ENCODE peak calls at places on chromosomes 6 and 20, in six cellular contexts. One of them, this sample, is unnamed.

GRCh38 chr6:166423781-166424180 is 41.0 kb upstream of the MPC1 start:
- DNase-seq in IMR-90: no peak
- DNase-seq in OCI-LY7: no peak
- DNase-seq in AG04450: no peak
- DNase-seq in osteocyte: no peak
- DNase-seq in tibial nerve: no peak
- DNase-seq in this sample: no peak

GRCh38 chr6:130913119-130913518 is 85.9 kb downstream of the SMLR1 start:
- DNase-seq in IMR-90: no peak
- DNase-seq in OCI-LY7: no peak
- DNase-seq in AG04450: no peak
- DNase-seq in osteocyte: no peak
- DNase-seq in tibial nerve: no peak
- DNase-seq in this sample: no peak

GRCh38 chr6:1396952-1397868 is 7.8 kb downstream of the FOXF2 start:
- DNase-seq in IMR-90: peak
- DNase-seq in OCI-LY7: peak
- DNase-seq in AG04450: peak
- DNase-seq in osteocyte: peak
- DNase-seq in tibial nerve: peak
- DNase-seq in this sample: peak

GRCh38 chr20:7924692-7925091 is 15.6 kb downstream of the HAO1 start:
- DNase-seq in IMR-90: peak
- DNase-seq in OCI-LY7: no peak
- DNase-seq in AG04450: peak
- DNase-seq in osteocyte: no peak
- DNase-seq in tibial nerve: no peak
- DNase-seq in this sample: no peak

GRCh38 chr6:107458687-107459282 is 579 bp downstream of the PDSS2 start:
- DNase-seq in IMR-90: peak
- DNase-seq in OCI-LY7: peak
- DNase-seq in AG04450: no peak
- DNase-seq in osteocyte: no peak
- DNase-seq in tibial nerve: no peak
- DNase-seq in this sample: peak

GRCh38 chr20:14958626-14959025 is 621.2 kb upstream of the FLRT3 start:
- DNase-seq in IMR-90: no peak
- DNase-seq in OCI-LY7: no peak
- DNase-seq in AG04450: no peak
- DNase-seq in osteocyte: no peak
- DNase-seq in tibial nerve: no peak
- DNase-seq in this sample: no peak

GRCh38 chr6:19719691-19720127 is 117.5 kb upstream of the ID4 start:
- DNase-seq in IMR-90: peak
- DNase-seq in OCI-LY7: no peak
- DNase-seq in AG04450: peak
- DNase-seq in osteocyte: no peak
- DNase-seq in tibial nerve: no peak
- DNase-seq in this sample: no peak

GRCh38 chr6:159959165-159959975 is 9.5 kb upstream of the IGF2R start:
- DNase-seq in IMR-90: no peak
- DNase-seq in OCI-LY7: no peak
- DNase-seq in AG04450: no peak
- DNase-seq in osteocyte: peak
- DNase-seq in tibial nerve: no peak
- DNase-seq in this sample: no peak

GRCh38 chr6:132763269-132763668 is 5.6 kb upstream of the VNN2 start:
- DNase-seq in IMR-90: no peak
- DNase-seq in OCI-LY7: peak
- DNase-seq in AG04450: no peak
- DNase-seq in osteocyte: no peak
- DNase-seq in tibial nerve: no peak
- DNase-seq in this sample: no peak

GRCh38 chr20:48941467-48941866 is 20.0 kb downstream of the ARFGEF2 start:
- DNase-seq in IMR-90: no peak
- DNase-seq in OCI-LY7: no peak
- DNase-seq in AG04450: no peak
- DNase-seq in osteocyte: no peak
- DNase-seq in tibial nerve: no peak
- DNase-seq in this sample: no peak

GRCh38 chr6:77463881-77464867 is 883 bp upstream of the HTR1B start:
- DNase-seq in IMR-90: no peak
- DNase-seq in OCI-LY7: no peak
- DNase-seq in AG04450: no peak
- DNase-seq in osteocyte: no peak
- DNase-seq in tibial nerve: no peak
- DNase-seq in this sample: peak

GRCh38 chr6:7489376-7489775 is 52.1 kb upstream of the DSP start:
- DNase-seq in IMR-90: no peak
- DNase-seq in OCI-LY7: no peak
- DNase-seq in AG04450: no peak
- DNase-seq in osteocyte: no peak
- DNase-seq in tibial nerve: no peak
- DNase-seq in this sample: no peak

GRCh38 chr6:42572523-42572922 is 8.7 kb downstream of the UBR2 start:
- DNase-seq in IMR-90: no peak
- DNase-seq in OCI-LY7: peak
- DNase-seq in AG04450: no peak
- DNase-seq in osteocyte: no peak
- DNase-seq in tibial nerve: no peak
- DNase-seq in this sample: no peak

GRCh38 chr6:38212579-38212978 is 393.1 kb downstream of the ZFAND3 start:
- DNase-seq in IMR-90: no peak
- DNase-seq in OCI-LY7: no peak
- DNase-seq in AG04450: no peak
- DNase-seq in osteocyte: no peak
- DNase-seq in tibial nerve: no peak
- DNase-seq in this sample: peak

GRCh38 chr6:162090734-162091133 is 636.8 kb downstream of the PRKN start:
- DNase-seq in IMR-90: no peak
- DNase-seq in OCI-LY7: no peak
- DNase-seq in AG04450: no peak
- DNase-seq in osteocyte: no peak
- DNase-seq in tibial nerve: no peak
- DNase-seq in this sample: no peak

GRCh38 chr6:35757461-35758123 is 18.8 kb upstream of the CLPSL2 start:
- DNase-seq in IMR-90: peak
- DNase-seq in OCI-LY7: peak
- DNase-seq in AG04450: no peak
- DNase-seq in osteocyte: no peak
- DNase-seq in tibial nerve: no peak
- DNase-seq in this sample: no peak

GRCh38 chr20:32960849-32961731 is 43.1 kb downstream of the SUN5 start:
- DNase-seq in IMR-90: no peak
- DNase-seq in OCI-LY7: no peak
- DNase-seq in AG04450: no peak
- DNase-seq in osteocyte: peak
- DNase-seq in tibial nerve: no peak
- DNase-seq in this sample: no peak

GRCh38 chr6:111210074-111210729 is 122.9 kb downstream of the SLC16A10 start:
- DNase-seq in IMR-90: peak
- DNase-seq in OCI-LY7: peak
- DNase-seq in AG04450: peak
- DNase-seq in osteocyte: no peak
- DNase-seq in tibial nerve: no peak
- DNase-seq in this sample: no peak

GRCh38 chr6:17429381-17430061 is 36.1 kb downstream of the CAP2 start:
- DNase-seq in IMR-90: peak
- DNase-seq in OCI-LY7: no peak
- DNase-seq in AG04450: peak
- DNase-seq in osteocyte: no peak
- DNase-seq in tibial nerve: no peak
- DNase-seq in this sample: no peak

GRCh38 chr20:539236-539635 is 4.4 kb downstream of the CSNK2A1 start:
- DNase-seq in IMR-90: no peak
- DNase-seq in OCI-LY7: no peak
- DNase-seq in AG04450: no peak
- DNase-seq in osteocyte: no peak
- DNase-seq in tibial nerve: no peak
- DNase-seq in this sample: no peak

GRCh38 chr6:27502508-27503435 is 29.9 kb upstream of the ZNF184 start:
- DNase-seq in IMR-90: peak
- DNase-seq in OCI-LY7: peak
- DNase-seq in AG04450: peak
- DNase-seq in osteocyte: no peak
- DNase-seq in tibial nerve: peak
- DNase-seq in this sample: no peak

GRCh38 chr6:127904160-127904559 is 3.3 kb upstream of the THEMIS start:
- DNase-seq in IMR-90: no peak
- DNase-seq in OCI-LY7: no peak
- DNase-seq in AG04450: no peak
- DNase-seq in osteocyte: no peak
- DNase-seq in tibial nerve: no peak
- DNase-seq in this sample: no peak

GRCh38 chr20:2178328-2179232 is 77.0 kb downstream of the STK35 start:
- DNase-seq in IMR-90: peak
- DNase-seq in OCI-LY7: no peak
- DNase-seq in AG04450: no peak
- DNase-seq in osteocyte: no peak
- DNase-seq in tibial nerve: no peak
- DNase-seq in this sample: no peak

GRCh38 chr6:122012576-122012975 is 386.9 kb upstream of the HSF2 start:
- DNase-seq in IMR-90: peak
- DNase-seq in OCI-LY7: no peak
- DNase-seq in AG04450: no peak
- DNase-seq in osteocyte: no peak
- DNase-seq in tibial nerve: no peak
- DNase-seq in this sample: no peak

GRCh38 chr6:109783245-109783990 is 92.3 kb downstream of the FIG4 start:
- DNase-seq in IMR-90: peak
- DNase-seq in OCI-LY7: no peak
- DNase-seq in AG04450: no peak
- DNase-seq in osteocyte: no peak
- DNase-seq in tibial nerve: no peak
- DNase-seq in this sample: no peak

GRCh38 chr6:44339763-44340625 is 2.5 kb upstream of the SPATS1 start:
- DNase-seq in IMR-90: peak
- DNase-seq in OCI-LY7: no peak
- DNase-seq in AG04450: no peak
- DNase-seq in osteocyte: no peak
- DNase-seq in tibial nerve: no peak
- DNase-seq in this sample: no peak

DNA sequence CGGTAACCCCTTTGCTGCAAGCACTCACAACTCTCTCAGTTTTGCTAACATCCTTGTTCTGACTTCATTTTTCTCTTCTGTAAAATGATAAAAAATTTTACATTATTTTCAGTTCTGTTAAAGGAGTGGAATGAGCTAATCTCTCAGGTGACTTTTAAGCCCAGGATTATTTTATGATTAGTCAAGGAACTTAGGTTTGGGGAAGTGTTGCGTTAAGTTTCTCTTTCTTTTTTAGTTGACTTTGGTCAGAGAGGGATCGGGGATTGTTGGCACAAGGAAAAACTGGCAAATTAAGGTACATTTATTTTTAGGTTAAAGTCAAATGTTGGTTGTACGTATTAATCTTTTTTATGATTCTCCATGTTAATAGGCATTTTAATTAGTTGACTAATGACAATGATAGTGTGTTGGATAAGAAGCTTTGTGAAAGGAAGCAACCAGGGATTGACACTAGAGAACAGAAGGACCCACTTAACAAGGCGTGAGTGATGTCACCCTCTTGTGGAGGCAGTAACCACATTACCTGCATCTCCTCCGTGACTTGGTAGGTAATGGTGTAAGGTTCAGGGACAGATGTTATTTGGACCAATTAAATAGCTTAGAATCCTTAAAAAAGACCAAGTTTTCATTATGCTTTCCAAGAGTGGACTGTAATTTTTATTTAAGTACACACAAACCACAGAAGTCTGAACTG is 31.6 kb downstream of the CD83 start:
- DNase-seq in IMR-90: no peak
- DNase-seq in OCI-LY7: no peak
- DNase-seq in AG04450: no peak
- DNase-seq in osteocyte: no peak
- DNase-seq in tibial nerve: no peak
- DNase-seq in this sample: no peak
- TF ChIP-seq CTCF in IMR-90: no peak
- TF ChIP-seq CTCF in OCI-LY7: peak
- TF ChIP-seq CTCF in AG04450: no peak
- TF ChIP-seq CTCF in osteocyte: no peak
- TF ChIP-seq CTCF in tibial nerve: no peak
- TF ChIP-seq CTCF in this sample: no peak

GRCh38 chr6:136656121-136656520 is 105.9 kb upstream of the MAP7 start:
- DNase-seq in IMR-90: no peak
- DNase-seq in OCI-LY7: no peak
- DNase-seq in AG04450: no peak
- DNase-seq in osteocyte: no peak
- DNase-seq in tibial nerve: no peak
- DNase-seq in this sample: no peak

GRCh38 chr6:136651982-136652381 is 101.8 kb upstream of the MAP7 start:
- DNase-seq in IMR-90: no peak
- DNase-seq in OCI-LY7: no peak
- DNase-seq in AG04450: no peak
- DNase-seq in osteocyte: no peak
- DNase-seq in tibial nerve: no peak
- DNase-seq in this sample: no peak

GRCh38 chr6:136652656-136653055 is 102.4 kb upstream of the MAP7 start:
- DNase-seq in IMR-90: no peak
- DNase-seq in OCI-LY7: no peak
- DNase-seq in AG04450: no peak
- DNase-seq in osteocyte: no peak
- DNase-seq in tibial nerve: no peak
- DNase-seq in this sample: no peak

GRCh38 chr6:136655251-136656014 is 105.2 kb upstream of the MAP7 start:
- DNase-seq in IMR-90: no peak
- DNase-seq in OCI-LY7: no peak
- DNase-seq in AG04450: no peak
- DNase-seq in osteocyte: no peak
- DNase-seq in tibial nerve: no peak
- DNase-seq in this sample: no peak

GRCh38 chr6:136654086-136654485 is 103.9 kb upstream of the MAP7 start:
- DNase-seq in IMR-90: no peak
- DNase-seq in OCI-LY7: no peak
- DNase-seq in AG04450: no peak
- DNase-seq in osteocyte: no peak
- DNase-seq in tibial nerve: no peak
- DNase-seq in this sample: no peak
- TF ChIP-seq CTCF in IMR-90: no peak
- TF ChIP-seq CTCF in OCI-LY7: no peak
- TF ChIP-seq CTCF in AG04450: peak
- TF ChIP-seq CTCF in osteocyte: no peak
- TF ChIP-seq CTCF in tibial nerve: no peak
- TF ChIP-seq CTCF in this sample: peak

GRCh38 chr20:31846793-31847138 is 1.4 kb upstream of the FOXS1 start:
- DNase-seq in IMR-90: no peak
- DNase-seq in OCI-LY7: no peak
- DNase-seq in AG04450: no peak
- DNase-seq in osteocyte: no peak
- DNase-seq in tibial nerve: no peak
- DNase-seq in this sample: no peak
- TF ChIP-seq CTCF in IMR-90: no peak
- TF ChIP-seq CTCF in OCI-LY7: peak
- TF ChIP-seq CTCF in AG04450: no peak
- TF ChIP-seq CTCF in osteocyte: no peak
- TF ChIP-seq CTCF in tibial nerve: no peak
- TF ChIP-seq CTCF in this sample: no peak

DNA sequence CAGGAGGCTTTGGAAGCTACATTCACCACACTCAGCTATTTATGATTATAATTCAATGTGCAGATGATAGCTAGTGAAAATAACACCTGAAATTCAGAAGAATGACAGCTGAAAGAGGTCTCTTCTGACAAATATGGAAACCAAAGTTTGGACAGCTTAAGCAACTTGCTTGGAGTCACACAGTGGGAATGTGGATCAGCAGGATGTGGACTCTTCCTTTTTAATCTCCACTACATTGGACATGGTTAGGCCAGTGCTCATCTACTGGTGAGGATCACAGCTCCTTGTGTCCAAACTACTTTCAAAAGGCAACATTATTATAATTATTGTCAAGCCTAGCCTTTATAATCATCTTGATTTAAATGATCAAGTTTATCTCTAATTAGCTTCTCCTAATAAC is 10.4 kb downstream of the TRAPPC3L start:
- DNase-seq in IMR-90: peak
- DNase-seq in OCI-LY7: no peak
- DNase-seq in AG04450: no peak
- DNase-seq in osteocyte: no peak
- DNase-seq in tibial nerve: no peak
- DNase-seq in this sample: no peak
- TF ChIP-seq CTCF in IMR-90: no peak
- TF ChIP-seq CTCF in OCI-LY7: no peak
- TF ChIP-seq CTCF in AG04450: no peak
- TF ChIP-seq CTCF in osteocyte: no peak
- TF ChIP-seq CTCF in tibial nerve: no peak
- TF ChIP-seq CTCF in this sample: no peak